ENCODE peak calls at places on chromosomes 5 and 9, in six cellular contexts. One of them, this sample, is unnamed.

GRCh38 chr9:89714316-89714715 is 109.5 kb downstream of the GADD45G start:
- DNase-seq in K562: no peak
- DNase-seq in A549: no peak
- DNase-seq in HepG2: no peak
- DNase-seq in endothelial cell of umbilical vein: no peak
- DNase-seq in GM12878: no peak
- DNase-seq in this sample: no peak

GRCh38 chr5:142900926-142901325 is 130.7 kb downstream of the ARHGAP26 start:
- DNase-seq in K562: no peak
- DNase-seq in A549: no peak
- DNase-seq in HepG2: no peak
- DNase-seq in endothelial cell of umbilical vein: no peak
- DNase-seq in GM12878: no peak
- DNase-seq in this sample: no peak

GRCh38 chr5:27316283-27316675 is 277.9 kb upstream of the CDH9 start:
- DNase-seq in K562: no peak
- DNase-seq in A549: peak
- DNase-seq in HepG2: no peak
- DNase-seq in endothelial cell of umbilical vein: no peak
- DNase-seq in GM12878: no peak
- DNase-seq in this sample: no peak

GRCh38 chr5:156178117-156178516 is 148.8 kb upstream of the SGCD start:
- DNase-seq in K562: no peak
- DNase-seq in A549: no peak
- DNase-seq in HepG2: no peak
- DNase-seq in endothelial cell of umbilical vein: no peak
- DNase-seq in GM12878: no peak
- DNase-seq in this sample: no peak

GRCh38 chr5:59660737-59661136 is 232.8 kb downstream of the PDE4D start:
- DNase-seq in K562: no peak
- DNase-seq in A549: peak
- DNase-seq in HepG2: no peak
- DNase-seq in endothelial cell of umbilical vein: peak
- DNase-seq in GM12878: no peak
- DNase-seq in this sample: peak

GRCh38 chr9:80410106-80410505 is 838.3 kb downstream of the TLE4 start:
- DNase-seq in K562: no peak
- DNase-seq in A549: no peak
- DNase-seq in HepG2: no peak
- DNase-seq in endothelial cell of umbilical vein: no peak
- DNase-seq in GM12878: no peak
- DNase-seq in this sample: no peak

GRCh38 chr9:35258665-35259474 is 97.1 kb downstream of the UNC13B start:
- DNase-seq in K562: no peak
- DNase-seq in A549: peak
- DNase-seq in HepG2: peak
- DNase-seq in endothelial cell of umbilical vein: peak
- DNase-seq in GM12878: no peak
- DNase-seq in this sample: peak

GRCh38 chr5:54390539-54391031 is 64.9 kb upstream of the HSPB3 start:
- DNase-seq in K562: no peak
- DNase-seq in A549: no peak
- DNase-seq in HepG2: no peak
- DNase-seq in endothelial cell of umbilical vein: no peak
- DNase-seq in GM12878: no peak
- DNase-seq in this sample: no peak

GRCh38 chr5:5432020-5432707 is 9.7 kb downstream of the ICE1 start:
- DNase-seq in K562: no peak
- DNase-seq in A549: no peak
- DNase-seq in HepG2: no peak
- DNase-seq in endothelial cell of umbilical vein: peak
- DNase-seq in GM12878: no peak
- DNase-seq in this sample: no peak

GRCh38 chr5:54457094-54457531 is 1.6 kb downstream of the HSPB3 start:
- DNase-seq in K562: no peak
- DNase-seq in A549: peak
- DNase-seq in HepG2: peak
- DNase-seq in endothelial cell of umbilical vein: no peak
- DNase-seq in GM12878: no peak
- DNase-seq in this sample: no peak

GRCh38 chr5:89037090-89037489 is 154.1 kb upstream of the MEF2C start:
- DNase-seq in K562: no peak
- DNase-seq in A549: peak
- DNase-seq in HepG2: peak
- DNase-seq in endothelial cell of umbilical vein: no peak
- DNase-seq in GM12878: no peak
- DNase-seq in this sample: no peak

GRCh38 chr5:158679221-158679641 is 420.5 kb downstream of the EBF1 start:
- DNase-seq in K562: no peak
- DNase-seq in A549: no peak
- DNase-seq in HepG2: no peak
- DNase-seq in endothelial cell of umbilical vein: no peak
- DNase-seq in GM12878: no peak
- DNase-seq in this sample: no peak

GRCh38 chr9:87122947-87123685 is 175.8 kb upstream of the GAS1 start:
- DNase-seq in K562: no peak
- DNase-seq in A549: no peak
- DNase-seq in HepG2: no peak
- DNase-seq in endothelial cell of umbilical vein: peak
- DNase-seq in GM12878: no peak
- DNase-seq in this sample: no peak
- TF ChIP-seq MYC in K562: no peak
- TF ChIP-seq MYC in A549: no peak
- TF ChIP-seq MYC in HepG2: no peak
- TF ChIP-seq MYC in endothelial cell of umbilical vein: no peak
- TF ChIP-seq MYC in GM12878: no peak
- TF ChIP-seq MYC in this sample: no peak

GRCh38 chr5:2782658-2783057 is 31.2 kb upstream of the IRX2 start:
- DNase-seq in K562: no peak
- DNase-seq in A549: no peak
- DNase-seq in HepG2: no peak
- DNase-seq in endothelial cell of umbilical vein: no peak
- DNase-seq in GM12878: no peak
- DNase-seq in this sample: no peak

GRCh38 chr5:2779459-2779858 is 28.0 kb upstream of the IRX2 start:
- DNase-seq in K562: no peak
- DNase-seq in A549: no peak
- DNase-seq in HepG2: no peak
- DNase-seq in endothelial cell of umbilical vein: no peak
- DNase-seq in GM12878: no peak
- DNase-seq in this sample: no peak

GRCh38 chr5:2780421-2781171 is 29.1 kb upstream of the IRX2 start:
- DNase-seq in K562: no peak
- DNase-seq in A549: no peak
- DNase-seq in HepG2: no peak
- DNase-seq in endothelial cell of umbilical vein: no peak
- DNase-seq in GM12878: no peak
- DNase-seq in this sample: no peak

GRCh38 chr5:2783223-2783622 is 31.7 kb upstream of the IRX2 start:
- DNase-seq in K562: no peak
- DNase-seq in A549: no peak
- DNase-seq in HepG2: no peak
- DNase-seq in endothelial cell of umbilical vein: no peak
- DNase-seq in GM12878: no peak
- DNase-seq in this sample: peak
- TF ChIP-seq MYC in K562: no peak
- TF ChIP-seq MYC in A549: no peak
- TF ChIP-seq MYC in HepG2: no peak
- TF ChIP-seq MYC in endothelial cell of umbilical vein: no peak
- TF ChIP-seq MYC in GM12878: no peak
- TF ChIP-seq MYC in this sample: no peak

GRCh38 chr5:68289576-68289975 is 74.0 kb downstream of the PIK3R1 start:
- DNase-seq in K562: no peak
- DNase-seq in A549: no peak
- DNase-seq in HepG2: no peak
- DNase-seq in endothelial cell of umbilical vein: no peak
- DNase-seq in GM12878: no peak
- DNase-seq in this sample: no peak

GRCh38 chr5:68286612-68286912 is 71.0 kb downstream of the PIK3R1 start:
- DNase-seq in K562: no peak
- DNase-seq in A549: no peak
- DNase-seq in HepG2: no peak
- DNase-seq in endothelial cell of umbilical vein: no peak
- DNase-seq in GM12878: no peak
- DNase-seq in this sample: no peak

GRCh38 chr5:68288756-68289134 is 73.2 kb downstream of the PIK3R1 start:
- DNase-seq in K562: no peak
- DNase-seq in A549: no peak
- DNase-seq in HepG2: no peak
- DNase-seq in endothelial cell of umbilical vein: no peak
- DNase-seq in GM12878: no peak
- DNase-seq in this sample: no peak

GRCh38 chr5:68287631-68287975 is 72.0 kb downstream of the PIK3R1 start:
- DNase-seq in K562: no peak
- DNase-seq in A549: no peak
- DNase-seq in HepG2: no peak
- DNase-seq in endothelial cell of umbilical vein: no peak
- DNase-seq in GM12878: no peak
- DNase-seq in this sample: no peak

DNA sequence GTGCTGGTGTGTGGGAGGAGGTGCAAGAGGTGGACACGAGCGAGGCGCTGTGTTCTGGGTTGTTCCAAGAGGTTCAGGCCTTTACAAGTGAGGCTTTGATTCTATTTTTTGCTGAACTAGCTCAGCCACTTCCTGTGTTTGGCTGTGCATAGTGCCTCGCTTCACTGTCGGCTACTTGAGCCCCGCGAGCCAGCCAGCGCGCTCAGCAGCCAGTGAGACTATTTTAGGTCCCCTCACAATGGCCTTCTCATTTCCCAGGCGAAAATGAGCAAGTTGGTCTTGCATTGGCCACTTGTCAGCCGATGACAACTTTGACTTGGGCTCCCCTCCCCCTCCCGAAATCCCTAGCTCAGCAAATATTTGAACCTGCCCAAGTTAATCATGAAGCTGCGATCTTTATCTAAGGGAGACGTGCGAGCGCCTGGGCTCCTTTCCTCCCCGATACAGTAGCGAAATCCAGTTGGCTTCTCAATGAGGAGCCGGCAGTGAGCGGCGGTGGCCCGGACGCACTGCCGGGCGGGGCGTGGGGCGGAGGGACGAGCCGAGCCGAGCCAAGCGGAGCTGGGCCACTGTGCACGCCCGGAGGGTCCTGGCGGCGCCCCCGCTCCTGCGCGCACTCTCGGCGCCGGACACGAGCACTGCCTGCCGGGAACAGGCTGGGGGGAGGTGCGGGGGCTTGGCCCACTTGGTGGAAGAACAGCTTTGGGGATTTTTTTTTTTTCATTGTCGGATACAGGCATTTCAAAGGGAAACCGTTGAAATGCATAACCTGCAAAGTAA is 72.6 kb downstream of the PIK3R1 start:
- DNase-seq in K562: peak
- DNase-seq in A549: peak
- DNase-seq in HepG2: peak
- DNase-seq in endothelial cell of umbilical vein: peak
- DNase-seq in GM12878: peak
- DNase-seq in this sample: no peak
- TF ChIP-seq MYC in K562: no peak
- TF ChIP-seq MYC in A549: no peak
- TF ChIP-seq MYC in HepG2: peak
- TF ChIP-seq MYC in endothelial cell of umbilical vein: no peak
- TF ChIP-seq MYC in GM12878: no peak
- TF ChIP-seq MYC in this sample: no peak

GRCh38 chr9:86354882-86355399 is 731 bp upstream of the TUT7 start:
- DNase-seq in K562: peak
- DNase-seq in A549: no peak
- DNase-seq in HepG2: peak
- DNase-seq in endothelial cell of umbilical vein: no peak
- DNase-seq in GM12878: no peak
- DNase-seq in this sample: no peak

GRCh38 chr9:86351897-86352296 is 2.3 kb downstream of the TUT7 start:
- DNase-seq in K562: no peak
- DNase-seq in A549: no peak
- DNase-seq in HepG2: no peak
- DNase-seq in endothelial cell of umbilical vein: peak
- DNase-seq in GM12878: no peak
- DNase-seq in this sample: no peak

GRCh38 chr9:86354048-86354881 is at the start of gene TUT7:
- DNase-seq in K562: peak
- DNase-seq in A549: peak
- DNase-seq in HepG2: peak
- DNase-seq in endothelial cell of umbilical vein: peak
- DNase-seq in GM12878: peak
- DNase-seq in this sample: peak

GRCh38 chr9:86352440-86353106 is 1.6 kb downstream of the TUT7 start:
- DNase-seq in K562: no peak
- DNase-seq in A549: no peak
- DNase-seq in HepG2: no peak
- DNase-seq in endothelial cell of umbilical vein: peak
- DNase-seq in GM12878: no peak
- DNase-seq in this sample: peak

DNA sequence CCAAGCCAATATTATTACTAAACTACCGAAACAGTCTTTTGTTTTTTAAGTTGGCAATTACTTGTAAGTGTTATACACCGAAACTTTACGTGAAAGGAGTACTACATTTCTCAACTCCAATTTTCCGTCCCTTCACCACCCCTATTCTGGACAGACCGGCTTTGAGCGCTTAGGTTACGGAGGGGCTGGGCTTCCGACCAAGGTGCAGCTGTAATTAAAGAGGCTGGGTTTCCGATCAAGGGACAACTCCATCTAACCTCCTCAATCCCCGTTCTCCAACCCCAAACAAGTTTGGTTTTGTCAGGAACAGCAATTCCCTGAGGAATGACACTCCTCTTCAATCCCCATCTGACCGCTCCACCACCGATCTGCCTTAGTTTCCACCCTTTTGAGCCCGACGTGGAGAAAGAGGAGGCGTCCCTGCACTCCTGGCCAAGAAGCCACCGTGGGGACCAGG is 591 bp downstream of the TUT7 start:
- DNase-seq in K562: no peak
- DNase-seq in A549: no peak
- DNase-seq in HepG2: peak
- DNase-seq in endothelial cell of umbilical vein: peak
- DNase-seq in GM12878: no peak
- DNase-seq in this sample: peak
- TF ChIP-seq MYC in K562: no peak
- TF ChIP-seq MYC in A549: no peak
- TF ChIP-seq MYC in HepG2: no peak
- TF ChIP-seq MYC in endothelial cell of umbilical vein: no peak
- TF ChIP-seq MYC in GM12878: no peak
- TF ChIP-seq MYC in this sample: no peak